ENCODE peak calls at places on chromosomes 11 and 22, in seven cellular contexts. V is stimulated activated CD4-positive, alpha-beta T cell treated with anti-CD3 and anti-CD28 coated beads, TNF-alpha, amount 100 ng/mL, for 24 hours; Z is lower lobe of right lung; I is lung microvascular endothelial cell; F is NCI-H460; K is substantia nigra; G is LoVo. E is an unnamed sample.

GRCh38 chr11:131749100-131749499 is 378.7 kb downstream of the NTM start:
- DNase-seq in V (no peak), Z (no peak), I (peak), F (no peak), K (no peak), G (no peak), E (peak)

GRCh38 chr22:37187891-37188761 is at the start of gene C1QTNF6:
- DNase-seq in V (no peak), Z (peak), I (peak), F (no peak), K (no peak), G (no peak), E (peak)

GRCh38 chr22:30283342-30283741 is 6.0 kb downstream of the CASTOR1 start:
- DNase-seq in V (no peak), Z (no peak), I (no peak), F (no peak), K (no peak), G (no peak), E (no peak)

GRCh38 chr22:45968003-45968650 is 8.8 kb downstream of the WNT7B start:
- DNase-seq in V (no peak), Z (no peak), I (no peak), F (no peak), K (no peak), G (no peak), E (no peak)

GRCh38 chr11:69114811-69115523 is 40.8 kb upstream of the SMIM38 start:
- DNase-seq in V (no peak), Z (peak), I (no peak), F (no peak), K (no peak), G (no peak), E (no peak)

GRCh38 chr11:117096140-117096972 is 1.9 kb downstream of the SIK3 start:
- DNase-seq in V (peak), Z (no peak), I (no peak), F (no peak), K (peak), G (no peak), E (no peak)

GRCh38 chr11:72581067-72581466 is 93.2 kb downstream of the PDE2A start:
- DNase-seq in V (no peak), Z (no peak), I (no peak), F (no peak), K (no peak), G (no peak), E (no peak)

GRCh38 chr22:46560696-46561295 is 23.4 kb upstream of the CELSR1 start:
- DNase-seq in V (no peak), Z (peak), I (no peak), F (no peak), K (no peak), G (no peak), E (no peak)

GRCh38 chr22:29912605-29913398 is 29.8 kb downstream of the MTMR3 start:
- DNase-seq in V (no peak), Z (no peak), I (no peak), F (no peak), K (no peak), G (no peak), E (peak)

GRCh38 chr11:131145806-131146205 is 224.6 kb upstream of the NTM start:
- DNase-seq in V (no peak), Z (no peak), I (no peak), F (no peak), K (peak), G (no peak), E (no peak)

GRCh38 chr22:45771057-45771456 is 99.4 kb downstream of the ATXN10 start:
- DNase-seq in V (no peak), Z (no peak), I (no peak), F (no peak), K (no peak), G (no peak), E (no peak)

GRCh38 chr11:2933376-2934056 is 4.3 kb upstream of the PHLDA2 start:
- DNase-seq in V (no peak), Z (peak), I (peak), F (peak), K (peak), G (no peak), E (peak)

GRCh38 chr11:109511598-109511997 is 89.6 kb downstream of the C11orf87 start:
- DNase-seq in V (no peak), Z (no peak), I (no peak), F (no peak), K (no peak), G (no peak), E (no peak)

GRCh38 chr11:106161775-106162174 is 84.3 kb downstream of the AASDHPPT start:
- DNase-seq in V (no peak), Z (no peak), I (no peak), F (no peak), K (no peak), G (no peak), E (no peak)

GRCh38 chr22:31243339-31244043 is 31.4 kb downstream of the LIMK2 start:
- DNase-seq in V (no peak), Z (no peak), I (no peak), F (no peak), K (no peak), G (peak), E (peak)

GRCh38 chr11:95345243-95345642 is 114.2 kb upstream of the SESN3 start:
- DNase-seq in V (no peak), Z (no peak), I (no peak), F (no peak), K (no peak), G (no peak), E (no peak)

GRCh38 chr22:39091136-39092081 is 5.6 kb upstream of the APOBEC3H start:
- DNase-seq in V (no peak), Z (no peak), I (no peak), F (no peak), K (no peak), G (no peak), E (no peak)

GRCh38 chr22:45254789-45255261 is 14.1 kb upstream of the KIAA0930 start:
- DNase-seq in V (no peak), Z (no peak), I (no peak), F (no peak), K (no peak), G (no peak), E (no peak)

GRCh38 chr11:74847895-74848294 is 99.2 kb downstream of the RNF169 start:
- DNase-seq in V (no peak), Z (no peak), I (no peak), F (no peak), K (no peak), G (no peak), E (no peak)